ENCODE peak calls at places on chromosomes 2 and 18, in six cellular contexts. One of them, this sample, is unnamed.

GRCh38 chr2:192126912-192127311 is 67.8 kb downstream of the TMEFF2 start:
- DNase-seq in CD8-positive, alpha-beta memory T cell: no peak
- DNase-seq in NCI-H1092: no peak
- DNase-seq in right atrium auricular region: no peak
- DNase-seq in activated CD4-positive, alpha-beta T cell treated with anti-CD3 and anti-CD28 coated beads, Interleukin-2, amount 10 ng/mL, durations not matched to agents 7 days and 5 days: no peak
- DNase-seq in head of caudate nucleus: no peak
- DNase-seq in this sample: no peak

GRCh38 chr2:112686348-112687217 is 34.2 kb upstream of the NT5DC4 start:
- DNase-seq in CD8-positive, alpha-beta memory T cell: no peak
- DNase-seq in NCI-H1092: no peak
- DNase-seq in right atrium auricular region: no peak
- DNase-seq in activated CD4-positive, alpha-beta T cell treated with anti-CD3 and anti-CD28 coated beads, Interleukin-2, amount 10 ng/mL, durations not matched to agents 7 days and 5 days: no peak
- DNase-seq in head of caudate nucleus: no peak
- DNase-seq in this sample: no peak

GRCh38 chr18:37179384-37179783 is 350.5 kb downstream of the KIAA1328 start:
- DNase-seq in CD8-positive, alpha-beta memory T cell: no peak
- DNase-seq in NCI-H1092: peak
- DNase-seq in right atrium auricular region: no peak
- DNase-seq in activated CD4-positive, alpha-beta T cell treated with anti-CD3 and anti-CD28 coated beads, Interleukin-2, amount 10 ng/mL, durations not matched to agents 7 days and 5 days: no peak
- DNase-seq in head of caudate nucleus: no peak
- DNase-seq in this sample: no peak

GRCh38 chr18:58447342-58448190 is 181.3 kb downstream of the ALPK2 start:
- DNase-seq in CD8-positive, alpha-beta memory T cell: no peak
- DNase-seq in NCI-H1092: no peak
- DNase-seq in right atrium auricular region: no peak
- DNase-seq in activated CD4-positive, alpha-beta T cell treated with anti-CD3 and anti-CD28 coated beads, Interleukin-2, amount 10 ng/mL, durations not matched to agents 7 days and 5 days: no peak
- DNase-seq in head of caudate nucleus: no peak
- DNase-seq in this sample: no peak

GRCh38 chr2:40130251-40130994 is 321.5 kb downstream of the SLC8A1 start:
- DNase-seq in CD8-positive, alpha-beta memory T cell: no peak
- DNase-seq in NCI-H1092: no peak
- DNase-seq in right atrium auricular region: no peak
- DNase-seq in activated CD4-positive, alpha-beta T cell treated with anti-CD3 and anti-CD28 coated beads, Interleukin-2, amount 10 ng/mL, durations not matched to agents 7 days and 5 days: no peak
- DNase-seq in head of caudate nucleus: no peak
- DNase-seq in this sample: no peak

GRCh38 chr18:79566841-79567370 is 112.7 kb upstream of the CTDP1 start:
- DNase-seq in CD8-positive, alpha-beta memory T cell: no peak
- DNase-seq in NCI-H1092: no peak
- DNase-seq in right atrium auricular region: no peak
- DNase-seq in activated CD4-positive, alpha-beta T cell treated with anti-CD3 and anti-CD28 coated beads, Interleukin-2, amount 10 ng/mL, durations not matched to agents 7 days and 5 days: no peak
- DNase-seq in head of caudate nucleus: no peak
- DNase-seq in this sample: no peak

GRCh38 chr2:88835726-88836125 is 144.3 kb downstream of the RPIA start:
- DNase-seq in CD8-positive, alpha-beta memory T cell: no peak
- DNase-seq in NCI-H1092: no peak
- DNase-seq in right atrium auricular region: no peak
- DNase-seq in activated CD4-positive, alpha-beta T cell treated with anti-CD3 and anti-CD28 coated beads, Interleukin-2, amount 10 ng/mL, durations not matched to agents 7 days and 5 days: no peak
- DNase-seq in head of caudate nucleus: no peak
- DNase-seq in this sample: no peak

GRCh38 chr2:240872317-240873097 is 3.9 kb downstream of the AGXT start:
- DNase-seq in CD8-positive, alpha-beta memory T cell: no peak
- DNase-seq in NCI-H1092: no peak
- DNase-seq in right atrium auricular region: no peak
- DNase-seq in activated CD4-positive, alpha-beta T cell treated with anti-CD3 and anti-CD28 coated beads, Interleukin-2, amount 10 ng/mL, durations not matched to agents 7 days and 5 days: no peak
- DNase-seq in head of caudate nucleus: no peak
- DNase-seq in this sample: no peak

GRCh38 chr18:22753130-22753831 is 179.8 kb upstream of the RBBP8 start:
- DNase-seq in CD8-positive, alpha-beta memory T cell: no peak
- DNase-seq in NCI-H1092: no peak
- DNase-seq in right atrium auricular region: no peak
- DNase-seq in activated CD4-positive, alpha-beta T cell treated with anti-CD3 and anti-CD28 coated beads, Interleukin-2, amount 10 ng/mL, durations not matched to agents 7 days and 5 days: no peak
- DNase-seq in head of caudate nucleus: no peak
- DNase-seq in this sample: no peak

GRCh38 chr2:179580378-179581146 is 280.9 kb downstream of the ZNF385B start:
- DNase-seq in CD8-positive, alpha-beta memory T cell: no peak
- DNase-seq in NCI-H1092: no peak
- DNase-seq in right atrium auricular region: no peak
- DNase-seq in activated CD4-positive, alpha-beta T cell treated with anti-CD3 and anti-CD28 coated beads, Interleukin-2, amount 10 ng/mL, durations not matched to agents 7 days and 5 days: no peak
- DNase-seq in head of caudate nucleus: no peak
- DNase-seq in this sample: no peak

GRCh38 chr18:8367217-8367988 is 241.8 kb upstream of the RAB12 start:
- DNase-seq in CD8-positive, alpha-beta memory T cell: no peak
- DNase-seq in NCI-H1092: peak
- DNase-seq in right atrium auricular region: no peak
- DNase-seq in activated CD4-positive, alpha-beta T cell treated with anti-CD3 and anti-CD28 coated beads, Interleukin-2, amount 10 ng/mL, durations not matched to agents 7 days and 5 days: peak
- DNase-seq in head of caudate nucleus: peak
- DNase-seq in this sample: peak

GRCh38 chr2:98297817-98298684 is 48.2 kb upstream of the CNGA3 start:
- DNase-seq in CD8-positive, alpha-beta memory T cell: no peak
- DNase-seq in NCI-H1092: no peak
- DNase-seq in right atrium auricular region: no peak
- DNase-seq in activated CD4-positive, alpha-beta T cell treated with anti-CD3 and anti-CD28 coated beads, Interleukin-2, amount 10 ng/mL, durations not matched to agents 7 days and 5 days: no peak
- DNase-seq in head of caudate nucleus: no peak
- DNase-seq in this sample: no peak

GRCh38 chr2:187612857-187613256 is 58.6 kb upstream of the TFPI start:
- DNase-seq in CD8-positive, alpha-beta memory T cell: no peak
- DNase-seq in NCI-H1092: no peak
- DNase-seq in right atrium auricular region: no peak
- DNase-seq in activated CD4-positive, alpha-beta T cell treated with anti-CD3 and anti-CD28 coated beads, Interleukin-2, amount 10 ng/mL, durations not matched to agents 7 days and 5 days: no peak
- DNase-seq in head of caudate nucleus: no peak
- DNase-seq in this sample: no peak

GRCh38 chr2:8535821-8536685 is 145.8 kb upstream of the ID2 start:
- DNase-seq in CD8-positive, alpha-beta memory T cell: no peak
- DNase-seq in NCI-H1092: no peak
- DNase-seq in right atrium auricular region: no peak
- DNase-seq in activated CD4-positive, alpha-beta T cell treated with anti-CD3 and anti-CD28 coated beads, Interleukin-2, amount 10 ng/mL, durations not matched to agents 7 days and 5 days: no peak
- DNase-seq in head of caudate nucleus: no peak
- DNase-seq in this sample: no peak

GRCh38 chr2:16254356-16254965 is 314.1 kb downstream of the MYCN start:
- DNase-seq in CD8-positive, alpha-beta memory T cell: no peak
- DNase-seq in NCI-H1092: no peak
- DNase-seq in right atrium auricular region: peak
- DNase-seq in activated CD4-positive, alpha-beta T cell treated with anti-CD3 and anti-CD28 coated beads, Interleukin-2, amount 10 ng/mL, durations not matched to agents 7 days and 5 days: no peak
- DNase-seq in head of caudate nucleus: no peak
- DNase-seq in this sample: no peak

GRCh38 chr2:67437132-67437531 is 40.0 kb downstream of the ETAA1 start:
- DNase-seq in CD8-positive, alpha-beta memory T cell: no peak
- DNase-seq in NCI-H1092: no peak
- DNase-seq in right atrium auricular region: no peak
- DNase-seq in activated CD4-positive, alpha-beta T cell treated with anti-CD3 and anti-CD28 coated beads, Interleukin-2, amount 10 ng/mL, durations not matched to agents 7 days and 5 days: no peak
- DNase-seq in head of caudate nucleus: no peak
- DNase-seq in this sample: no peak

GRCh38 chr2:44789971-44790721 is 151.4 kb upstream of the SIX3 start:
- DNase-seq in CD8-positive, alpha-beta memory T cell: no peak
- DNase-seq in NCI-H1092: no peak
- DNase-seq in right atrium auricular region: no peak
- DNase-seq in activated CD4-positive, alpha-beta T cell treated with anti-CD3 and anti-CD28 coated beads, Interleukin-2, amount 10 ng/mL, durations not matched to agents 7 days and 5 days: no peak
- DNase-seq in head of caudate nucleus: no peak
- DNase-seq in this sample: no peak

GRCh38 chr2:56357655-56358295 is 174.0 kb downstream of the CCDC85A start:
- DNase-seq in CD8-positive, alpha-beta memory T cell: no peak
- DNase-seq in NCI-H1092: peak
- DNase-seq in right atrium auricular region: no peak
- DNase-seq in activated CD4-positive, alpha-beta T cell treated with anti-CD3 and anti-CD28 coated beads, Interleukin-2, amount 10 ng/mL, durations not matched to agents 7 days and 5 days: no peak
- DNase-seq in head of caudate nucleus: no peak
- DNase-seq in this sample: peak

GRCh38 chr2:191790737-191791136 is 56.2 kb downstream of the CAVIN2 start:
- DNase-seq in CD8-positive, alpha-beta memory T cell: no peak
- DNase-seq in NCI-H1092: no peak
- DNase-seq in right atrium auricular region: no peak
- DNase-seq in activated CD4-positive, alpha-beta T cell treated with anti-CD3 and anti-CD28 coated beads, Interleukin-2, amount 10 ng/mL, durations not matched to agents 7 days and 5 days: no peak
- DNase-seq in head of caudate nucleus: no peak
- DNase-seq in this sample: no peak

GRCh38 chr2:8247905-8248622 is 433.8 kb upstream of the ID2 start:
- DNase-seq in CD8-positive, alpha-beta memory T cell: no peak
- DNase-seq in NCI-H1092: no peak
- DNase-seq in right atrium auricular region: no peak
- DNase-seq in activated CD4-positive, alpha-beta T cell treated with anti-CD3 and anti-CD28 coated beads, Interleukin-2, amount 10 ng/mL, durations not matched to agents 7 days and 5 days: no peak
- DNase-seq in head of caudate nucleus: no peak
- DNase-seq in this sample: no peak

GRCh38 chr2:222778400-222778799 is 82.4 kb upstream of the ACSL3 start:
- DNase-seq in CD8-positive, alpha-beta memory T cell: no peak
- DNase-seq in NCI-H1092: no peak
- DNase-seq in right atrium auricular region: no peak
- DNase-seq in activated CD4-positive, alpha-beta T cell treated with anti-CD3 and anti-CD28 coated beads, Interleukin-2, amount 10 ng/mL, durations not matched to agents 7 days and 5 days: no peak
- DNase-seq in head of caudate nucleus: no peak
- DNase-seq in this sample: no peak

GRCh38 chr2:8534729-8535397 is 147.0 kb upstream of the ID2 start:
- DNase-seq in CD8-positive, alpha-beta memory T cell: no peak
- DNase-seq in NCI-H1092: no peak
- DNase-seq in right atrium auricular region: peak
- DNase-seq in activated CD4-positive, alpha-beta T cell treated with anti-CD3 and anti-CD28 coated beads, Interleukin-2, amount 10 ng/mL, durations not matched to agents 7 days and 5 days: no peak
- DNase-seq in head of caudate nucleus: peak
- DNase-seq in this sample: no peak

GRCh38 chr2:199757466-199757865 is 93.5 kb downstream of the FTCDNL1 start:
- DNase-seq in CD8-positive, alpha-beta memory T cell: no peak
- DNase-seq in NCI-H1092: peak
- DNase-seq in right atrium auricular region: no peak
- DNase-seq in activated CD4-positive, alpha-beta T cell treated with anti-CD3 and anti-CD28 coated beads, Interleukin-2, amount 10 ng/mL, durations not matched to agents 7 days and 5 days: no peak
- DNase-seq in head of caudate nucleus: peak
- DNase-seq in this sample: peak

GRCh38 chr2:85784474-85784986 is 30.7 kb downstream of the ATOH8 start:
- DNase-seq in CD8-positive, alpha-beta memory T cell: no peak
- DNase-seq in NCI-H1092: no peak
- DNase-seq in right atrium auricular region: no peak
- DNase-seq in activated CD4-positive, alpha-beta T cell treated with anti-CD3 and anti-CD28 coated beads, Interleukin-2, amount 10 ng/mL, durations not matched to agents 7 days and 5 days: no peak
- DNase-seq in head of caudate nucleus: no peak
- DNase-seq in this sample: no peak

GRCh38 chr2:225008179-225008829 is 34.0 kb downstream of the DOCK10 start:
- DNase-seq in CD8-positive, alpha-beta memory T cell: no peak
- DNase-seq in NCI-H1092: no peak
- DNase-seq in right atrium auricular region: no peak
- DNase-seq in activated CD4-positive, alpha-beta T cell treated with anti-CD3 and anti-CD28 coated beads, Interleukin-2, amount 10 ng/mL, durations not matched to agents 7 days and 5 days: no peak
- DNase-seq in head of caudate nucleus: no peak
- DNase-seq in this sample: no peak

GRCh38 chr2:171347158-171347557 is 86.6 kb downstream of the METTL8 start:
- DNase-seq in CD8-positive, alpha-beta memory T cell: no peak
- DNase-seq in NCI-H1092: no peak
- DNase-seq in right atrium auricular region: no peak
- DNase-seq in activated CD4-positive, alpha-beta T cell treated with anti-CD3 and anti-CD28 coated beads, Interleukin-2, amount 10 ng/mL, durations not matched to agents 7 days and 5 days: no peak
- DNase-seq in head of caudate nucleus: no peak
- DNase-seq in this sample: no peak

This sample was measured in NCI-H1694 treated with DMSO at 0.1 percent for 48 hours.